ENCODE peak calls at places on chromosomes 6 and 20, in nine cellular contexts. Q, M, E, Y, K, O, Z, H and P are unnamed samples.

GRCh38 chr6:40506956-40507355 is 80.2 kb downstream of the LRFN2 start:
- DNase-seq in Q (no peak), Z (no peak), Y (no peak), M (no peak), K (no peak), H (no peak), E (no peak), O (no peak), P (no peak)

GRCh38 chr6:93319304-93319703 is 100.1 kb downstream of the EPHA7 start:
- DNase-seq in E (no peak), O (no peak), M (no peak), H (no peak), Y (no peak), Q (no peak), Z (no peak), K (no peak), P (no peak)

GRCh38 chr6:5968817-5969726 is 37.7 kb downstream of the NRN1 start:
- DNase-seq in E (peak; percentile 27), Y (no peak), Q (peak; percentile 66), O (no peak), M (no peak), H (no peak), Z (no peak), K (no peak), P (no peak)

GRCh38 chr20:46151936-46152335 is 33.8 kb downstream of the CD40 start:
- DNase-seq in Z (no peak), Q (no peak), K (no peak), Y (no peak), M (no peak), O (no peak), E (peak; percentile 3), H (no peak), P (peak; percentile 69)

GRCh38 chr6:43013020-43013842 is 515 bp downstream of the MEA1 start:
- DNase-seq in Y (no peak), H (no peak), O (no peak), E (peak; percentile 63), M (no peak), Q (no peak), Z (no peak), K (no peak), P (no peak)

GRCh38 chr20:44348168-44348659 is 7.3 kb upstream of the HNF4A start:
- DNase-seq in Z (no peak), H (no peak), K (no peak), Y (no peak), Q (no peak), M (no peak), O (no peak), E (no peak), P (no peak)

GRCh38 chr6:161434921-161435411 is 161.1 kb upstream of the AGPAT4 start:
- DNase-seq in M (no peak), Q (no peak), O (no peak), H (no peak), K (peak; percentile 35), E (no peak), Y (no peak), Z (no peak), P (no peak)

GRCh38 chr6:11912420-11912819 is 99.7 kb upstream of the HIVEP1 start:
- DNase-seq in Q (no peak), H (no peak), Y (no peak), E (peak; percentile 2), Z (no peak), O (no peak), M (no peak), K (no peak), P (no peak)

GRCh38 chr6:28757429-28758045 is 166.2 kb downstream of the TRIM27 start:
- DNase-seq in O (no peak), Y (no peak), H (peak; percentile 63), Z (no peak), Q (no peak), K (no peak), E (no peak), M (no peak), P (no peak)

GRCh38 chr20:48181536-48181935 is 396.3 kb upstream of the SULF2 start:
- DNase-seq in Z (no peak), M (no peak), K (no peak), O (no peak), E (no peak), Q (no peak), H (no peak), Y (no peak), P (no peak)

GRCh38 chr6:30819287-30819917 is 64.9 kb upstream of the DDR1 start:
- DNase-seq in K (no peak), H (no peak), Z (no peak), M (no peak), Y (no peak), O (no peak), E (no peak), Q (no peak), P (no peak)

GRCh38 chr6:146246028-146246427 is 217.2 kb downstream of the GRM1 start:
- DNase-seq in H (no peak), E (no peak), K (no peak), Y (no peak), Z (no peak), O (no peak), M (no peak), Q (no peak), P (no peak)

GRCh38 chr20:50541606-50542041 is 31.4 kb downstream of the PTPN1 start:
- DNase-seq in Q (no peak), O (no peak), M (no peak), K (no peak), H (no peak), E (peak; percentile 84), Y (no peak), Z (no peak), P (no peak)